ENCODE peak calls at places on chromosomes 7 and 10, in eight cellular contexts. One of them, this sample, is unnamed.

GRCh38 chr10:100645111-100645510 is 100.3 kb upstream of the PAX2 start:
- DNase-seq in left ventricle myocardium inferior: no peak
- DNase-seq in GM04503: no peak
- DNase-seq in AG04449: no peak
- DNase-seq in KBM-7: no peak
- DNase-seq in HT-29: no peak
- DNase-seq in fibroblast of mammary gland: no peak
- DNase-seq in OCI-LY7: no peak
- DNase-seq in this sample: no peak

GRCh38 chr7:112648781-112649180 is 141.4 kb downstream of the TMEM168 start:
- DNase-seq in HT-29: no peak
- DNase-seq in left ventricle myocardium inferior: no peak
- DNase-seq in KBM-7: no peak
- DNase-seq in OCI-LY7: no peak
- DNase-seq in AG04449: no peak
- DNase-seq in GM04503: no peak
- DNase-seq in fibroblast of mammary gland: no peak
- DNase-seq in this sample: no peak

GRCh38 chr7:138449580-138449979 is 10.5 kb upstream of the TRIM24 start:
- DNase-seq in GM04503: no peak
- DNase-seq in HT-29: no peak
- DNase-seq in fibroblast of mammary gland: no peak
- DNase-seq in left ventricle myocardium inferior: no peak
- DNase-seq in OCI-LY7: peak
- DNase-seq in KBM-7: no peak
- DNase-seq in AG04449: no peak
- DNase-seq in this sample: no peak

GRCh38 chr7:31107106-31108090 is 55.3 kb downstream of the ADCYAP1R1 start:
- DNase-seq in HT-29: no peak
- DNase-seq in OCI-LY7: no peak
- DNase-seq in KBM-7: no peak
- DNase-seq in fibroblast of mammary gland: no peak
- DNase-seq in AG04449: no peak
- DNase-seq in left ventricle myocardium inferior: no peak
- DNase-seq in GM04503: no peak
- DNase-seq in this sample: no peak

GRCh38 chr7:15820319-15820718 is 133.8 kb upstream of the MEOX2 start:
- DNase-seq in KBM-7: peak
- DNase-seq in HT-29: no peak
- DNase-seq in OCI-LY7: no peak
- DNase-seq in GM04503: no peak
- DNase-seq in left ventricle myocardium inferior: no peak
- DNase-seq in AG04449: no peak
- DNase-seq in fibroblast of mammary gland: no peak
- DNase-seq in this sample: no peak

GRCh38 chr7:150435390-150436073 is 14.9 kb upstream of the GIMAP8 start:
- DNase-seq in HT-29: no peak
- DNase-seq in OCI-LY7: peak
- DNase-seq in KBM-7: peak
- DNase-seq in GM04503: no peak
- DNase-seq in fibroblast of mammary gland: no peak
- DNase-seq in AG04449: no peak
- DNase-seq in left ventricle myocardium inferior: no peak
- DNase-seq in this sample: no peak

GRCh38 chr10:97138777-97139317 is 46.9 kb downstream of the SLIT1 start:
- DNase-seq in KBM-7: no peak
- DNase-seq in OCI-LY7: no peak
- DNase-seq in AG04449: no peak
- DNase-seq in GM04503: no peak
- DNase-seq in HT-29: no peak
- DNase-seq in fibroblast of mammary gland: no peak
- DNase-seq in left ventricle myocardium inferior: peak
- DNase-seq in this sample: no peak

GRCh38 chr10:87734987-87735827 is 75.5 kb downstream of the PAPSS2 start:
- DNase-seq in OCI-LY7: peak
- DNase-seq in KBM-7: peak
- DNase-seq in AG04449: no peak
- DNase-seq in HT-29: peak
- DNase-seq in fibroblast of mammary gland: peak
- DNase-seq in GM04503: no peak
- DNase-seq in left ventricle myocardium inferior: no peak
- DNase-seq in this sample: no peak

GRCh38 chr7:120226188-120226587 is 46.8 kb upstream of the KCND2 start:
- DNase-seq in AG04449: no peak
- DNase-seq in left ventricle myocardium inferior: no peak
- DNase-seq in OCI-LY7: no peak
- DNase-seq in KBM-7: no peak
- DNase-seq in HT-29: no peak
- DNase-seq in GM04503: no peak
- DNase-seq in fibroblast of mammary gland: no peak
- DNase-seq in this sample: no peak